ENCODE peak calls at places on chromosome 20, in nine cellular contexts. V, D, O, C, S, P, R, X and F are unnamed samples.
A peak's percentile ranks its signal among the peaks of the same experiment; 100 is the strongest.

GRCh38 chr20:3760980-3761379 is 6.6 kb downstream of the ADISSP start:
- DNase-seq in V (no peak), D (no peak), O (no peak), C (peak; percentile 35), S (no peak), P (no peak), R (no peak), X (no peak), F (no peak)

GRCh38 chr20:21182832-21183563 is 57.1 kb downstream of the KIZ start:
- DNase-seq in V (no peak), D (no peak), O (no peak), C (peak; percentile 80), S (no peak), P (no peak), R (peak; percentile 17), X (no peak), F (no peak)

GRCh38 chr20:1888796-1889463 is 6.3 kb upstream of the SIRPA start:
- DNase-seq in V (no peak), D (peak; percentile 59), O (no peak), C (peak; percentile 74), S (peak; percentile 89), P (no peak), R (peak; percentile 39), X (no peak), F (no peak)

GRCh38 chr20:56875052-56875663 is 246.1 kb downstream of the TFAP2C start:
- DNase-seq in V (no peak), D (peak; percentile 62), O (no peak), C (peak; percentile 82), S (no peak), P (no peak), R (no peak), X (no peak), F (no peak)

GRCh38 chr20:52049001-52049731 is 142.4 kb downstream of the ZFP64 start:
- DNase-seq in V (no peak), D (peak; percentile 88), O (no peak), C (peak; percentile 56), S (no peak), P (no peak), R (no peak), X (peak; percentile 29), F (no peak)

GRCh38 chr20:54345817-54346216 is 129.6 kb upstream of the DOK5 start:
- DNase-seq in V (no peak), D (peak; percentile 10), O (no peak), C (no peak), S (no peak), P (no peak), R (no peak), X (no peak), F (no peak)

GRCh38 chr20:62896526-62896925 is 29.8 kb downstream of the DIDO1 start:
- DNase-seq in V (no peak), D (no peak), O (no peak), C (no peak), S (no peak), P (no peak), R (no peak), X (no peak), F (no peak)

GRCh38 chr20:57658447-57659130 is 38.4 kb upstream of the ZBP1 start:
- DNase-seq in V (no peak), D (no peak), O (peak; percentile 3), C (no peak), S (no peak), P (peak; percentile 10), R (peak; percentile 14), X (no peak), F (no peak)

GRCh38 chr20:50032955-50033666 is 50.3 kb downstream of the SNAI1 start:
- DNase-seq in V (no peak), D (no peak), O (no peak), C (no peak), S (no peak), P (no peak), R (no peak), X (no peak), F (no peak)

GRCh38 chr20:60857708-60858107 is 394.4 kb upstream of the CDH4 start:
- DNase-seq in V (no peak), D (no peak), O (no peak), C (peak; percentile 43), S (no peak), P (no peak), R (no peak), X (no peak), F (no peak)

GRCh38 chr20:51734876-51735499 is 33.2 kb downstream of the ATP9A start:
- DNase-seq in V (no peak), D (no peak), O (no peak), C (no peak), S (no peak), P (no peak), R (no peak), X (no peak), F (no peak)

GRCh38 chr20:57473246-57474042 is 51.5 kb downstream of the CTCFL start:
- DNase-seq in V (no peak), D (no peak), O (no peak), C (no peak), S (peak; percentile 90), P (no peak), R (no peak), X (peak; percentile 47), F (no peak)

GRCh38 chr20:48621256-48622078 is 206.3 kb downstream of the PREX1 start:
- DNase-seq in V (no peak), D (no peak), O (no peak), C (peak; percentile 9), S (peak; percentile 15), P (no peak), R (no peak), X (no peak), F (peak; percentile 43)

GRCh38 chr20:61766921-61767610 is 298.6 kb downstream of the TAF4 start:
- DNase-seq in V (no peak), D (no peak), O (no peak), C (no peak), S (no peak), P (no peak), R (no peak), X (no peak), F (no peak)

GRCh38 chr20:58519940-58520712 is 4.9 kb upstream of the APCDD1L start:
- DNase-seq in V (no peak), D (no peak), O (no peak), C (no peak), S (no peak), P (no peak), R (no peak), X (no peak), F (no peak)

GRCh38 chr20:42308980-42309524 is 690.9 kb upstream of the CHD6 start:
- DNase-seq in V (no peak), D (no peak), O (no peak), C (no peak), S (no peak), P (no peak), R (no peak), X (no peak), F (no peak)

GRCh38 chr20:45611054-45611453 is 18.5 kb upstream of the WFDC10A start:
- DNase-seq in V (no peak), D (no peak), O (no peak), C (peak; percentile 1), S (no peak), P (no peak), R (no peak), X (no peak), F (no peak)

GRCh38 chr20:58466729-58467571 is 48.2 kb downstream of the APCDD1L start:
- DNase-seq in V (no peak), D (no peak), O (no peak), C (no peak), S (no peak), P (no peak), R (no peak), X (no peak), F (no peak)

GRCh38 chr20:50276119-50277063 is 85.8 kb downstream of the CEBPB start:
- DNase-seq in V (no peak), D (no peak), O (no peak), C (no peak), S (peak; percentile 88), P (no peak), R (peak; percentile 19), X (peak; percentile 54), F (no peak)

GRCh38 chr20:45098096-45098773 is 2.7 kb downstream of the KCNS1 start:
- DNase-seq in V (no peak), D (peak; percentile 93), O (no peak), C (no peak), S (peak; percentile 41), P (peak; percentile 33), R (peak; percentile 31), X (no peak), F (peak; percentile 28)

GRCh38 chr20:51541189-51542032 is 1.1 kb downstream of the NFATC2 start:
- DNase-seq in V (peak; percentile 98), D (peak; percentile 81), O (peak; percentile 92), C (peak; percentile 58), S (peak; percentile 77), P (peak; percentile 80), R (peak; percentile 85), X (peak; percentile 58), F (peak; percentile 91)

GRCh38 chr20:36471885-36472642 is 69.3 kb upstream of the MYL9 start:
- DNase-seq in V (no peak), D (no peak), O (no peak), C (no peak), S (no peak), P (no peak), R (no peak), X (no peak), F (no peak)
- H3K27ac ChIP-seq in V (peak overlapping the region; percentile 37), D (peak overlapping the region; percentile 47), O (peak overlapping the region; percentile 55), C (no peak overlapping the region), S (no peak overlapping the region), P (peak overlapping the region; percentile 84), R (peak overlapping the region; percentile 42), X (peak overlapping the region; percentile 14), F (no peak overlapping the region)

GRCh38 chr20:528923-529594 is 14.5 kb downstream of the CSNK2A1 start:
- DNase-seq in V (no peak), D (peak; percentile 18), O (no peak), C (peak; percentile 82), S (no peak), P (no peak), R (no peak), X (no peak), F (no peak)
- H3K27ac ChIP-seq in V (no peak overlapping the region), D (no peak overlapping the region), O (no peak overlapping the region), C (peak overlapping the region; percentile 75), S (no peak overlapping the region), P (no peak overlapping the region), R (no peak overlapping the region), X (no peak overlapping the region), F (no peak overlapping the region)

GRCh38 chr20:8433286-8433685 is 301.2 kb downstream of the PLCB1 start:
- DNase-seq in V (no peak), D (peak; percentile 78), O (no peak), C (no peak), S (no peak), P (no peak), R (no peak), X (no peak), F (no peak)
- H3K27ac ChIP-seq in V (no peak overlapping the region), D (peak overlapping the region; percentile 28), O (no peak overlapping the region), C (no peak overlapping the region), S (no peak overlapping the region), P (no peak overlapping the region), R (no peak overlapping the region), X (no peak overlapping the region), F (no peak overlapping the region)

DNA sequence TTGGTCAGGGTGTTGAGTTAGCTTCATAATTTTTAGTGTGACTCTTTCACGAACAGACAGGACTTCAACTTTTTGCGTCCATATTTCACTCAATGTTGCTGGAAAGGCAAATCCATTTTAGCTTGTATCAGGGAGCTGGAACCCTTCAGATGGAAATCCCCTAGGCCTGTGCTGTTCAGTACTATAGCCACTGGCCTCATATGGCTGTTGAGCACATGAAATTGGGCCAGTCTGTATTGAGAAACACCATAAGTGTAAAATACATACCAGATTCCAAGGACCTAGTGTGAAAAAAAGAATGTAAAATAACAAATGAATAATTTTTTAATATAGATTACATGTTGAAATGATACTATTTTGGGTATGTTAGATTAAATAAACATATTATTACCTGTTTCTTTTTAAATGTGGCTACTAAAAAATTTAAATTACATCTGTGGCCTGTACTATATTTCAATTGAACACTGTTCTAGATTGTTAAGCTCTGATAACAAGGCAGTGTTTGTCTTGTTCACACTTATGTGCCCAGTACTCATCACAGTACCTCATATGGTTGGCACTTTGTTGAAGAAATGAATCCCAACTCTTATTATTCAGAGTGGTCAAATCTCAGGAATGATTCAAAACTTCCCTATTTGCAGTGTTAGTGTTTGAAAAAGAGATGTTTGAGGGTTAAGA is 34.3 kb downstream of the CTNNBL1 start:
- DNase-seq in V (no peak), D (no peak), O (no peak), C (peak; percentile 18), S (no peak), P (no peak), R (no peak), X (no peak), F (no peak)
- H3K27ac ChIP-seq in V (no peak overlapping the region), D (no peak overlapping the region), O (peak overlapping the region; percentile 36), C (no peak overlapping the region), S (no peak overlapping the region), P (no peak overlapping the region), R (peak overlapping the region; percentile 82), X (peak overlapping the region; percentile 4), F (no peak overlapping the region)